ENCODE peak calls at places on chromosomes 2 and 18, in six cellular contexts. A is left ventricle myocardium superior, Q is T-helper 17 cell, F is skeletal muscle cell, X is BE2C, B is astrocyte. C is an unnamed sample.
A peak's percentile ranks its signal among the peaks of the same experiment; 100 is the strongest.

GRCh38 chr2:237096911-237097310 is 11.2 kb downstream of the COPS8 start:
- DNase-seq in F (peak; percentile 72), B (peak; percentile 55), X (no peak), Q (no peak), A (no peak), C (peak; percentile 53)

GRCh38 chr2:100194951-100195350 is 52.6 kb upstream of the AFF3 start:
- DNase-seq in X (no peak), F (no peak), Q (no peak), A (no peak), B (no peak), C (no peak)

GRCh38 chr2:39094717-39095363 is 26.0 kb downstream of the SOS1 start:
- DNase-seq in B (no peak), X (no peak), F (peak; percentile 31), Q (no peak), A (no peak), C (no peak)

GRCh38 chr2:155377178-155377780 is 678.8 kb downstream of the KCNJ3 start:
- DNase-seq in B (peak; percentile 16), A (no peak), F (no peak), Q (no peak), X (no peak), C (peak; percentile 16)

GRCh38 chr2:126934803-126935202 is 36.1 kb downstream of the TEX51 start:
- DNase-seq in B (no peak), X (no peak), A (no peak), F (no peak), Q (no peak), C (no peak)

GRCh38 chr2:238487134-238487533 is 60.4 kb downstream of the ASB1 start:
- DNase-seq in F (no peak), X (no peak), B (no peak), A (no peak), Q (no peak), C (no peak)

GRCh38 chr18:49944681-49945080 is 131.3 kb upstream of the ACAA2 start:
- DNase-seq in B (peak; percentile 40), X (peak; percentile 27), A (no peak), Q (no peak), F (no peak), C (peak; percentile 3)

GRCh38 chr2:210502997-210503621 is 26.6 kb upstream of the LANCL1 start:
- DNase-seq in X (peak; percentile 51), B (peak; percentile 18), Q (no peak), F (peak; percentile 4), A (no peak), C (peak; percentile 39)

GRCh38 chr18:79883461-79884295 is 67.8 kb downstream of the SLC66A2 start:
- DNase-seq in F (no peak), X (no peak), Q (no peak), B (no peak), A (peak; percentile 15), C (no peak)

GRCh38 chr18:43888601-43889000 is 611.3 kb upstream of the SYT4 start:
- DNase-seq in A (no peak), B (peak; percentile 16), X (no peak), Q (no peak), F (no peak), C (no peak)

GRCh38 chr2:172288603-172289002 is 138.8 kb upstream of the ITGA6 start:
- DNase-seq in Q (peak; percentile 29), X (no peak), F (no peak), B (peak; percentile 39), A (no peak), C (peak; percentile 76)

GRCh38 chr2:31297751-31298150 is 63.8 kb downstream of the EHD3 start:
- DNase-seq in Q (no peak), X (no peak), B (no peak), A (no peak), F (no peak), C (peak; percentile 84)

GRCh38 chr2:138023298-138023697 is 59.0 kb downstream of the HNMT start:
- DNase-seq in Q (no peak), B (peak; percentile 78), A (no peak), X (no peak), F (no peak), C (peak; percentile 16)

GRCh38 chr2:175251425-175252041 is 70.0 kb upstream of the ATP5MC3 start:
- DNase-seq in A (no peak), Q (no peak), B (peak; percentile 16), X (peak; percentile 13), F (no peak), C (peak; percentile 41)

GRCh38 chr18:26764584-26764983 is 100.9 kb downstream of the AQP4 start:
- DNase-seq in X (peak; percentile 44), F (no peak), B (no peak), A (no peak), Q (no peak), C (no peak)

GRCh38 chr2:46656640-46657039 is 177.3 kb downstream of the TMEM247 start:
- DNase-seq in Q (no peak), A (no peak), F (no peak), X (no peak), B (no peak), C (no peak)

GRCh38 chr2:128410035-128410757 is 91.5 kb upstream of the HS6ST1 start:
- DNase-seq in B (no peak), Q (no peak), A (no peak), X (no peak), F (no peak), C (no peak)

GRCh38 chr18:50578651-50579050 is 18.8 kb downstream of the MAPK4 start:
- DNase-seq in Q (no peak), F (no peak), A (no peak), X (no peak), B (no peak), C (peak; percentile 22)

GRCh38 chr2:70024284-70024683 is 62.9 kb upstream of the ASPRV1 start:
- DNase-seq in Q (no peak), X (no peak), A (no peak), B (no peak), F (no peak), C (no peak)

GRCh38 chr2:238518127-238518827 is 91.5 kb downstream of the ASB1 start:
- DNase-seq in Q (no peak), A (no peak), X (no peak), B (peak; percentile 55), F (peak; percentile 74), C (no peak)

GRCh38 chr2:29405266-29405665 is 290.1 kb downstream of the CLIP4 start:
- DNase-seq in B (no peak), X (no peak), A (no peak), Q (no peak), F (no peak), C (no peak)

C was measured in M059J.